ENCODE peak calls at places on chromosomes 5 and 9, in four cellular contexts. L, Q, O and Z are unnamed samples.

GRCh38 chr5:55584398-55585265 is 49.9 kb upstream of the PLPP1 start:
- DNase-seq in L (no peak), Q (no peak), O (no peak), Z (no peak)

GRCh38 chr5:83069406-83069805 is 7.8 kb downstream of the TMEM167A start:
- DNase-seq in L (no peak), Q (peak; percentile 27), O (no peak), Z (no peak)

GRCh38 chr5:72246239-72246580 is 73.8 kb downstream of the MRPS27 start:
- DNase-seq in L (peak; percentile 33), Q (peak; percentile 68), O (no peak), Z (peak; percentile 35)

GRCh38 chr9:109901191-109901590 is 121.2 kb downstream of the PALM2AKAP2 start:
- DNase-seq in L (no peak), Q (peak; percentile 66), O (no peak), Z (no peak)

GRCh38 chr9:124665391-124666058 is 105.6 kb downstream of the NR6A1 start:
- DNase-seq in L (no peak), Q (peak; percentile 73), O (no peak), Z (no peak)

GRCh38 chr5:12920527-12920926 is 1016.3 kb upstream of the CTNND2 start:
- DNase-seq in L (no peak), Q (no peak), O (no peak), Z (no peak)

GRCh38 chr9:113621309-113621791 is 157.8 kb downstream of the RGS3 start:
- DNase-seq in L (peak; percentile 16), Q (peak; percentile 93), O (no peak), Z (no peak)

GRCh38 chr5:63213256-63213655 is 634.6 kb downstream of the LRRC70 start:
- DNase-seq in L (no peak), Q (no peak), O (no peak), Z (no peak)

GRCh38 chr5:171379961-171380360 is 7.7 kb upstream of the NPM1 start:
- DNase-seq in L (no peak), Q (no peak), O (no peak), Z (no peak)

GRCh38 chr9:98767915-98768314 is 28.4 kb downstream of the ANKS6 start:
- DNase-seq in L (no peak), Q (no peak), O (no peak), Z (no peak)

GRCh38 chr9:34651876-34652602 is at the start of gene IL11RA:
- DNase-seq in L (peak; percentile 91), Q (peak; percentile 89), O (peak; percentile 79), Z (peak; percentile 76)

GRCh38 chr9:99140685-99141314 is 35.9 kb downstream of the TGFBR1 start:
- DNase-seq in L (peak; percentile 74), Q (peak; percentile 70), O (peak; percentile 52), Z (peak; percentile 71)